ENCODE peak calls at places on chromosome 19, in ten cellular contexts. R is spleen, Q is right lobe of liver, T is A549, I is esophagus squamous epithelium, C is tibial nerve, P is breast epithelium, M is IMR-90, Y is gastrocnemius medialis, V is HCT116. E is an unnamed sample.

GRCh38 chr19:50311723-50312635 is 17.2 kb downstream of the KCNC3 start:
- DNase-seq in C (no peak), Y (no peak), M (no peak), Q (no peak), T (peak; percentile 94), I (no peak), R (no peak), V (no peak), P (no peak), E (no peak)

GRCh38 chr19:38658462-38659306 is 11.2 kb downstream of the ACTN4 start:
- DNase-seq in I (no peak), Q (no peak), Y (no peak), C (no peak), R (no peak), V (peak; percentile 83), P (peak; percentile 83), T (peak; percentile 99), M (peak; percentile 100), E (no peak)

GRCh38 chr19:49106648-49107135 is 7.5 kb upstream of the LIN7B start:
- DNase-seq in P (no peak), R (peak; percentile 88), Q (no peak), Y (no peak), V (peak; percentile 43), I (no peak), C (peak; percentile 52), T (peak; percentile 69), M (peak; percentile 45), E (no peak)

GRCh38 chr19:6060600-6061391 is 49.5 kb downstream of the RFX2 start:
- DNase-seq in C (no peak), I (no peak), T (no peak), P (peak; percentile 56), Q (peak; percentile 52), R (no peak), Y (no peak), M (peak; percentile 16), V (no peak), E (peak; percentile 91)

GRCh38 chr19:41588497-41589209 is 12.7 kb downstream of the CEACAM21 start:
- DNase-seq in Y (no peak), V (no peak), T (peak; percentile 58), C (peak; percentile 25), I (no peak), Q (no peak), P (no peak), R (peak; percentile 23), M (peak; percentile 29), E (peak; percentile 86)

GRCh38 chr19:4064551-4065260 is 2.0 kb downstream of the ZBTB7A start:
- DNase-seq in M (no peak), R (peak; percentile 93), P (no peak), T (no peak), I (no peak), C (no peak), V (no peak), Q (peak; percentile 75), Y (peak; percentile 61), E (no peak)

GRCh38 chr19:15640294-15640903 is at the start of gene CYP4F3:
- DNase-seq in I (no peak), Y (no peak), M (no peak), C (peak; percentile 46), P (peak; percentile 41), T (peak; percentile 72), V (peak; percentile 80), R (peak; percentile 83), Q (peak; percentile 98), E (no peak)

GRCh38 chr19:48991823-48992570 is 1.1 kb downstream of the GYS1 start:
- DNase-seq in Q (no peak), C (peak; percentile 71), T (peak; percentile 75), V (no peak), Y (peak; percentile 77), I (no peak), P (peak; percentile 40), M (peak; percentile 83), R (peak; percentile 81), E (no peak)

GRCh38 chr19:38650180-38650775 is 2.8 kb downstream of the ACTN4 start:
- DNase-seq in Y (no peak), Q (no peak), M (no peak), P (no peak), I (no peak), T (no peak), V (no peak), R (no peak), C (no peak), E (no peak)

GRCh38 chr19:36939153-36939552 is 23.0 kb downstream of the ZNF568 start:
- DNase-seq in Y (no peak), P (no peak), C (no peak), Q (no peak), V (no peak), T (no peak), M (no peak), R (no peak), I (no peak), E (no peak)

GRCh38 chr19:35476149-35476548 is 14.1 kb downstream of the KRTDAP start:
- DNase-seq in T (no peak), M (no peak), R (no peak), V (peak; percentile 16), I (no peak), C (no peak), P (no peak), Q (no peak), Y (no peak), E (no peak)

GRCh38 chr19:54160182-54160811 is 776 bp upstream of the LENG1 start:
- DNase-seq in Y (no peak), I (no peak), Q (peak; percentile 57), M (peak; percentile 57), V (no peak), T (peak; percentile 33), C (no peak), P (no peak), R (peak; percentile 81), E (no peak)

GRCh38 chr19:18223860-18224524 is 2.2 kb downstream of the PDE4C start:
- DNase-seq in M (no peak), C (no peak), Y (no peak), T (no peak), I (no peak), P (no peak), R (peak; percentile 85), Q (peak; percentile 72), V (peak; percentile 49), E (no peak)

GRCh38 chr19:42216653-42217521 is 590 bp downstream of the DEDD2 start:
- DNase-seq in Y (no peak), I (no peak), V (no peak), T (peak; percentile 66), C (no peak), M (peak; percentile 16), P (peak; percentile 44), Q (no peak), R (peak; percentile 92), E (no peak)

GRCh38 chr19:56671613-56671994 is at the start of gene ZNF835:
- DNase-seq in C (peak; percentile 85), V (no peak), R (peak; percentile 94), I (peak; percentile 28), M (no peak), P (peak; percentile 77), T (no peak), Q (peak; percentile 93), Y (peak; percentile 81), E (peak; percentile 97)
- H3K4me3 ChIP-seq in C (peak within 1 kb of the TSS; percentile 72), V (no peak within 1 kb of the TSS), R (peak within 1 kb of the TSS; percentile 53), I (peak within 1 kb of the TSS; percentile 52), M (no peak within 1 kb of the TSS), P (peak within 1 kb of the TSS; percentile 68), T (no peak within 1 kb of the TSS), Q (peak within 1 kb of the TSS; percentile 41), Y (peak within 1 kb of the TSS; percentile 74), E (peak within 1 kb of the TSS; percentile 67)

GRCh38 chr19:52224211-52224610 is 34.4 kb downstream of the PPP2R1A start:
- DNase-seq in V (no peak), R (no peak), T (no peak), M (no peak), Q (no peak), P (no peak), Y (no peak), C (no peak), I (no peak), E (no peak)

GRCh38 chr19:52217576-52217975 is 27.7 kb downstream of the PPP2R1A start:
- DNase-seq in V (no peak), Q (no peak), R (no peak), Y (no peak), P (no peak), C (no peak), I (no peak), T (no peak), M (no peak), E (no peak)

GRCh38 chr19:52221031-52221430 is 31.2 kb downstream of the PPP2R1A start:
- DNase-seq in C (no peak), Y (no peak), M (no peak), Q (no peak), I (no peak), R (no peak), P (no peak), T (no peak), V (no peak), E (no peak)

GRCh38 chr19:52219611-52220010 is 29.8 kb downstream of the PPP2R1A start:
- DNase-seq in Q (no peak), M (no peak), P (no peak), R (no peak), T (no peak), I (no peak), V (no peak), Y (no peak), C (no peak), E (no peak)

GRCh38 chr19:52221831-52222375 is 32.1 kb downstream of the PPP2R1A start:
- DNase-seq in C (no peak), M (peak; percentile 35), P (no peak), I (no peak), V (no peak), R (no peak), T (no peak), Q (no peak), Y (no peak), E (no peak)
- TF ChIP-seq POLR2A in C (no peak), M (no peak), P (no peak), I (no peak), V (no peak), R (no peak), T (no peak), Q (no peak), Y (no peak), E (no peak)

GRCh38 chr19:19418548-19419260 is 13.2 kb downstream of the GATAD2A start:
- DNase-seq in T (no peak), P (no peak), I (no peak), M (no peak), C (no peak), R (no peak), Q (no peak), V (no peak), Y (no peak), E (no peak)
- H3K27ac ChIP-seq in T (no peak overlapping the region), P (no peak overlapping the region), I (no peak overlapping the region), M (no peak overlapping the region), C (no peak overlapping the region), R (no peak overlapping the region), Q (no peak overlapping the region), V (no peak overlapping the region), Y (no peak overlapping the region), E (no peak overlapping the region)

DNA sequence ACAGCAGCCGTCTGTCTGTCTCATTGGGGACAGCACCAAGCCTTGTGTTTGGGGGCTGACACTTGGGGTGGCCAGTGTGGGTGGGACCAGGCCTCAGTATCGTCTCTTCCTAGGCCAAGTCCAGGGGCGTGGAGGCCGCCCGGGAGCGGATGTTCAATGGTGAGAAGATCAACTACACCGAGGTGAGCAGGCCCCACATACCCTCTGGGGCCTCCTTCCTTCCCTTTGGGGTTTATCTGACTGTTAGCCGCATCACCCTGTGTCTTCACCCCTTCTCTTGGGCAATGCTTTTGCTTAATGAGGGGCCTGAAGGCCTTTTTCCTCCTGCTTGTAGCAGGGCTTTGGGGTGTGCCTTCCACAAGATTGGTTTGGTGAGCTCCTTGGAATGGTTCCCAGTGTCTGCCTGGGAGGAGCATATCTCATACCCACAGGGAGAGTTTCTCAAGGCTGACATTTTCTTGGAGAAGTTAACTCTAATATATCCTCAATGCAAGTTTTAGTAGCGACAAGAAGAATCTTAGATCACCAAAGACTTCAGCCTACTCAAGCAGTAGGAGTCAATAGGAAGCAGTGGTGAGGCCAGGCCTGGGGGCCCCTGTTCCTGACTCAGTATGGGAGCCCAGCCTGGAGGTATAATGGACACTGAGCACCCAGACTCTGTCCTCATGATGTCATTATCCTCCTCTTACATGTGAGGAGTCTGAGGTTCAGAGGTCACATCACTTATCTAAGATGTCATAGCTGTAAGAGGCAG is 1.9 kb downstream of the GPI start:
- DNase-seq in V (no peak), M (peak; percentile 74), T (no peak), C (no peak), Q (no peak), I (no peak), R (no peak), P (no peak), Y (no peak), E (no peak)
- H3K4me3 ChIP-seq in V (peak overlapping the region; percentile 99), M (peak overlapping the region; percentile 99), T (peak overlapping the region; percentile 95), C (peak overlapping the region; percentile 78), Q (peak overlapping the region; percentile 98), I (peak overlapping the region; percentile 85), R (no peak overlapping the region), P (no peak overlapping the region), Y (peak overlapping the region; percentile 87), E (peak overlapping the region; percentile 100)